ENCODE peak calls at places on chromosomes 13 and 19, in nine cellular contexts. Q is memory B cell, F is fibroblast of lung, O is CD14-positive monocyte, I is stomach, K is head of caudate nucleus, S is mesothelial cell of epicardium, B is heart left ventricle, J is iPS-NIHi11. A is an unnamed sample.
A peak's percentile ranks its signal among the peaks of the same experiment; 100 is the strongest.

GRCh38 chr13:30722361-30722760 is 13.0 kb upstream of the ALOX5AP start:
- DNase-seq in K (no peak), F (no peak), I (no peak), O (no peak), Q (no peak), S (no peak), B (no peak), J (no peak), A (no peak)

GRCh38 chr13:60431108-60431700 is 34.2 kb downstream of the TDRD3 start:
- DNase-seq in O (no peak), S (no peak), J (peak; percentile 28), K (no peak), I (no peak), F (peak; percentile 58), Q (no peak), B (no peak), A (peak; percentile 82)

GRCh38 chr19:30122431-30122830 is 180.4 kb downstream of the URI1 start:
- DNase-seq in I (no peak), K (no peak), B (no peak), J (no peak), Q (no peak), S (no peak), O (no peak), F (no peak), A (no peak)

GRCh38 chr19:11624064-11624463 is 26.8 kb downstream of the ZNF627 start:
- DNase-seq in B (no peak), O (no peak), J (no peak), K (no peak), Q (no peak), I (no peak), F (peak; percentile 84), S (no peak), A (no peak)

GRCh38 chr13:36362251-36362650 is 16.1 kb upstream of the SPART start:
- DNase-seq in O (no peak), J (no peak), K (no peak), Q (no peak), S (no peak), I (no peak), B (no peak), F (peak; percentile 92), A (no peak)

GRCh38 chr13:26074706-26075105 is 22.9 kb upstream of the SHISA2 start:
- DNase-seq in F (peak; percentile 42), B (no peak), J (no peak), K (no peak), Q (no peak), O (no peak), S (no peak), I (no peak), A (no peak)

GRCh38 chr13:50387124-50387581 is 371.9 kb downstream of the KCNRG start:
- DNase-seq in K (peak; percentile 75), Q (no peak), B (peak; percentile 68), I (peak; percentile 40), J (peak; percentile 72), F (peak; percentile 80), S (no peak), O (no peak), A (peak; percentile 61)

GRCh38 chr13:113903361-113903760 is 39.5 kb upstream of the GAS6 start:
- DNase-seq in B (no peak), I (peak; percentile 25), K (no peak), J (no peak), F (peak; percentile 83), Q (no peak), O (no peak), S (no peak), A (no peak)

GRCh38 chr19:36916991-36917390 is 859 bp downstream of the ZNF568 start:
- DNase-seq in B (no peak), J (no peak), Q (no peak), K (peak; percentile 64), F (peak; percentile 57), O (no peak), I (no peak), S (no peak), A (peak; percentile 31)

GRCh38 chr19:960601-960938 is 23.6 kb upstream of the WDR18 start:
- DNase-seq in S (no peak), K (no peak), I (no peak), B (no peak), O (no peak), F (no peak), J (no peak), Q (no peak), A (no peak)

GRCh38 chr19:22527554-22527953 is 105.4 kb upstream of the ZNF98 start:
- DNase-seq in S (no peak), K (no peak), F (no peak), J (no peak), Q (no peak), B (no peak), I (no peak), O (no peak), A (no peak)

GRCh38 chr19:46714523-46715106 is 2.3 kb downstream of the PRKD2 start:
- DNase-seq in Q (peak; percentile 55), F (no peak), I (no peak), S (no peak), K (no peak), B (no peak), J (no peak), O (no peak), A (no peak)

GRCh38 chr13:19055611-19056010 is 126.0 kb downstream of the TUBA3C start:
- DNase-seq in K (no peak), Q (no peak), I (no peak), J (no peak), B (no peak), O (no peak), F (no peak), S (no peak), A (no peak)